ENCODE peak calls at places on chromosomes 4 and X, in six cellular contexts. One of them, this sample, is unnamed.
A peak's percentile ranks its signal among the peaks of the same experiment; 100 is the strongest.

GRCh38 chrX:15576019-15576418 is 24.7 kb downstream of the ACE2 start:
- DNase-seq in endothelial cell of umbilical vein: peak; percentile 46
- DNase-seq in HCT116: no peak
- DNase-seq in stomach: no peak
- DNase-seq in erythroblast: no peak
- DNase-seq in heart left ventricle: no peak
- DNase-seq in this sample: no peak

GRCh38 chr4:24103434-24104168 is 213.8 kb upstream of the PPARGC1A start:
- DNase-seq in endothelial cell of umbilical vein: no peak
- DNase-seq in HCT116: no peak
- DNase-seq in stomach: no peak
- DNase-seq in erythroblast: no peak
- DNase-seq in heart left ventricle: peak; percentile 50
- DNase-seq in this sample: no peak

GRCh38 chrX:1554469-1555210 is 17.7 kb upstream of the P2RY8 start:
- DNase-seq in endothelial cell of umbilical vein: no peak
- DNase-seq in HCT116: no peak
- DNase-seq in stomach: peak; percentile 25
- DNase-seq in erythroblast: no peak
- DNase-seq in heart left ventricle: no peak
- DNase-seq in this sample: no peak

GRCh38 chr4:141643557-141643956 is 7.2 kb downstream of the IL15 start:
- DNase-seq in endothelial cell of umbilical vein: peak; percentile 39
- DNase-seq in HCT116: peak; percentile 23
- DNase-seq in stomach: no peak
- DNase-seq in erythroblast: no peak
- DNase-seq in heart left ventricle: no peak
- DNase-seq in this sample: peak; percentile 36

GRCh38 chr4:109419679-109420078 is 13.9 kb upstream of the SEC24B start:
- DNase-seq in endothelial cell of umbilical vein: no peak
- DNase-seq in HCT116: no peak
- DNase-seq in stomach: no peak
- DNase-seq in erythroblast: no peak
- DNase-seq in heart left ventricle: no peak
- DNase-seq in this sample: no peak

GRCh38 chr4:7546809-7547367 is 112.2 kb upstream of the PSAPL1 start:
- DNase-seq in endothelial cell of umbilical vein: no peak
- DNase-seq in HCT116: no peak
- DNase-seq in stomach: no peak
- DNase-seq in erythroblast: no peak
- DNase-seq in heart left ventricle: no peak
- DNase-seq in this sample: peak; percentile 50

GRCh38 chr4:187236491-187236890 is 512.8 kb upstream of the FAT1 start:
- DNase-seq in endothelial cell of umbilical vein: no peak
- DNase-seq in HCT116: no peak
- DNase-seq in stomach: no peak
- DNase-seq in erythroblast: no peak
- DNase-seq in heart left ventricle: no peak
- DNase-seq in this sample: no peak

GRCh38 chr4:77197361-77197760 is 40.4 kb downstream of the CCNG2 start:
- DNase-seq in endothelial cell of umbilical vein: no peak
- DNase-seq in HCT116: no peak
- DNase-seq in stomach: no peak
- DNase-seq in erythroblast: no peak
- DNase-seq in heart left ventricle: no peak
- DNase-seq in this sample: no peak

GRCh38 chr4:156228706-156229105 is 275.0 kb upstream of the CTSO start:
- DNase-seq in endothelial cell of umbilical vein: no peak
- DNase-seq in HCT116: no peak
- DNase-seq in stomach: no peak
- DNase-seq in erythroblast: no peak
- DNase-seq in heart left ventricle: no peak
- DNase-seq in this sample: no peak

GRCh38 chr4:52837716-52838558 is 24.2 kb upstream of the RASL11B start:
- DNase-seq in endothelial cell of umbilical vein: no peak
- DNase-seq in HCT116: no peak
- DNase-seq in stomach: no peak
- DNase-seq in erythroblast: no peak
- DNase-seq in heart left ventricle: no peak
- DNase-seq in this sample: peak; percentile 50

GRCh38 chr4:46818604-46819003 is 90.4 kb downstream of the COX7B2 start:
- DNase-seq in endothelial cell of umbilical vein: no peak
- DNase-seq in HCT116: no peak
- DNase-seq in stomach: no peak
- DNase-seq in erythroblast: no peak
- DNase-seq in heart left ventricle: no peak
- DNase-seq in this sample: no peak

GRCh38 chr4:33512397-33512796 is 2731.9 kb downstream of the ARAP2 start:
- DNase-seq in endothelial cell of umbilical vein: no peak
- DNase-seq in HCT116: no peak
- DNase-seq in stomach: no peak
- DNase-seq in erythroblast: no peak
- DNase-seq in heart left ventricle: no peak
- DNase-seq in this sample: no peak

GRCh38 chr4:78551420-78552351 is at the start of gene ANXA3:
- DNase-seq in endothelial cell of umbilical vein: peak; percentile 39
- DNase-seq in HCT116: no peak
- DNase-seq in stomach: peak; percentile 74
- DNase-seq in erythroblast: peak; percentile 28
- DNase-seq in heart left ventricle: peak; percentile 60
- DNase-seq in this sample: no peak

GRCh38 chr4:139555705-139556070 is 331 bp downstream of the SETD7 start:
- DNase-seq in endothelial cell of umbilical vein: no peak
- DNase-seq in HCT116: no peak
- DNase-seq in stomach: peak; percentile 45
- DNase-seq in erythroblast: peak; percentile 44
- DNase-seq in heart left ventricle: peak; percentile 67
- DNase-seq in this sample: no peak
- TF ChIP-seq POLR2A in endothelial cell of umbilical vein: peak; percentile 13
- TF ChIP-seq POLR2A in HCT116: no peak
- TF ChIP-seq POLR2A in stomach: no peak
- TF ChIP-seq POLR2A in erythroblast: no peak
- TF ChIP-seq POLR2A in heart left ventricle: no peak
- TF ChIP-seq POLR2A in this sample: no peak

DNA sequence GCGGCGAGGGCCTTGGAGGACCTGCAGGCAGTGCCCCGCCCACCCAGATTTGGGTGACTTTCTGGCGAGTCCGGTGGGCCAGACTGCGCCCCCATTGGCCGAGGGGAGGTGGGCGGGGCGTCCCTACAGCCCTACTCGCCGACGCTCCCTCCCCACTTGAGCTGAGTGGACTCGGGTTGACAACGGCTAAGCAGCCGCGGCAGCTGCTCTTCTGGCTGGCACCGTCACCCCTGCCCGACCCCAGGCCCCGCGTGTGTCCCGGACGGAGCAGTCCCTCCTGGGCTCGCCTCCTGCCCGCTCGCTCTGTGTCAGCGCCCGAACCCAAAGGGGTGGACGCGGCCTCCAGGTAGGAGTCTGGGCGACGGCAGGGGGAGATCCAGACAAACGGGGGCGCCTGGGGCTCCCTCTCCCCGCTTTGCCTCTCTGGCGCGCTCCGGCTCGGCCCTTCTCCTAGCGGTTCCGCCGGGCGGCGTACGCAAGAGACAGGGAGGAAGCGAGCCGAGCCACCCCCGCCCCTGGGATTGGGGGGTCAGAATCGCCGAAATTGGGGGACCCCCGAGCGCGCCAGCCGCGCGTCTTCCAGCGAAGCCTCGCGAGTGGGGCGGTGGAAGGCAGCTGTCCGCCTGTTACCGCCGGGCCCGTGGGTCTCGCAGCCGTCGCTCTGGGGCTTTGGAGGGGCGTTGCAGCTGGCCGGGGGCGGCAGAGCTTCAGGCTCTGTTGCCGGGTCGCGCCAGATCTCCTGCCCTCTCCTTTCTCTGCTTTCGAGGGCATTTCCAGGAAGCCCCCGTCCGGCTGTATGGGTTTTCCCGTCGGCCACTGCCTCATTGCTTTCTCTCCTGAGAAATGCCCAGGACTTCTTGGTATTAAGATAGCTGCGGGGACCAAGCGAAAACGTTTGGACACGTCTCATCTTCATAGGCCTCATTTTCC is 46.3 kb downstream of the STARD8 start:
- DNase-seq in endothelial cell of umbilical vein: peak; percentile 75
- DNase-seq in HCT116: no peak
- DNase-seq in stomach: peak; percentile 56
- DNase-seq in erythroblast: peak; percentile 76
- DNase-seq in heart left ventricle: peak; percentile 89
- DNase-seq in this sample: peak; percentile 57
- TF ChIP-seq POLR2A in endothelial cell of umbilical vein: peak; percentile 67
- TF ChIP-seq POLR2A in HCT116: no peak
- TF ChIP-seq POLR2A in stomach: no peak
- TF ChIP-seq POLR2A in erythroblast: peak; percentile 68
- TF ChIP-seq POLR2A in heart left ventricle: peak; percentile 81
- TF ChIP-seq POLR2A in this sample: peak; percentile 63

GRCh38 chr4:25913056-25913850 is 767 bp upstream of the SMIM20 start:
- DNase-seq in endothelial cell of umbilical vein: peak; percentile 15
- DNase-seq in HCT116: no peak
- DNase-seq in stomach: peak; percentile 31
- DNase-seq in erythroblast: no peak
- DNase-seq in heart left ventricle: peak; percentile 66
- DNase-seq in this sample: no peak

GRCh38 chr4:25914670-25915358 is 794 bp downstream of the SMIM20 start:
- DNase-seq in endothelial cell of umbilical vein: no peak
- DNase-seq in HCT116: no peak
- DNase-seq in stomach: no peak
- DNase-seq in erythroblast: no peak
- DNase-seq in heart left ventricle: no peak
- DNase-seq in this sample: no peak

GRCh38 chr4:25911356-25911755 is 2.7 kb upstream of the SMIM20 start:
- DNase-seq in endothelial cell of umbilical vein: no peak
- DNase-seq in HCT116: no peak
- DNase-seq in stomach: no peak
- DNase-seq in erythroblast: no peak
- DNase-seq in heart left ventricle: no peak
- DNase-seq in this sample: no peak

GRCh38 chr4:25915359-25915716 is 1.3 kb downstream of the SMIM20 start:
- DNase-seq in endothelial cell of umbilical vein: no peak
- DNase-seq in HCT116: no peak
- DNase-seq in stomach: no peak
- DNase-seq in erythroblast: no peak
- DNase-seq in heart left ventricle: peak; percentile 39
- DNase-seq in this sample: no peak

DNA sequence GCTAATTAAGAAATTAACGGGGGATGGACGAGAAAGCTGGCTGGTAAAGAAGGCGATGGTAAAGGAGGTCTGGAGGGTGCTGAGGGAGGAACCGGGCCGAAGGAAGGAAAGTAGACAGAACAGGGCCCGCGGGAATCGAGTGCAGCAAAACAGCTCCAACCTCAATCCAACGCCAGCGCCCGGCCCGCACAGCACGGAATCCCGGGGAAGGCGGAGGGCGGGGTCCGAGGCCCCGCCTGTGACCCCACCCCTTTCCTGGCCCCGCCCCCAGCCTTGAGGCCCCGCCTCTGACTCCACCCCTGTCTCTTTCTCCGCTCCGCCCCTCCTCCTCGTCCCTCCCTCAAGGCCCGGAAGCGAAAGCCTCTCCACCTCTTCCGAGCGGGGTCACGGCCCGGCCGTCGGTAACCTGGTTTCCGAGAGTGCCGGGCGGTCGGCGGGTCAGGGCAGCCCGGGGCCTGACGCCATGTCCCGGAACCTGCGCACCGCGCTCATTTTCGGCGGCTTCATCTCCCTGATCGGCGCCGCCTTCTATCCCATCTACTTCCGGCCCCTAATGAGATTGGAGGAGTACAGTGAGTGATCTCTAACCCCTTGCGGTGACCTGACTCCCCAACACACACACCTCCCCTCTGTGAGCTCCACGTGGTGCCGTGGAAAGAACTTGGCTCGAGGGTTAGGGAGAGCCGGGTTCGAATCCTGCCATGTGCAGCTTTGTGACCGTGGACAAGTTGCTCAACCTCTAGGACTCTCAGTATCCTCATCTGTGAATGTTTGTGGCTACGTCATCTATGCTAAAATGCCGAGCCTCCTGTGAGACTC is at the start of gene SMIM20:
- DNase-seq in endothelial cell of umbilical vein: peak; percentile 78
- DNase-seq in HCT116: peak; percentile 78
- DNase-seq in stomach: peak; percentile 92
- DNase-seq in erythroblast: peak; percentile 94
- DNase-seq in heart left ventricle: peak; percentile 94
- DNase-seq in this sample: peak; percentile 74
- TF ChIP-seq POLR2A in endothelial cell of umbilical vein: peak; percentile 85
- TF ChIP-seq POLR2A in HCT116: peak; percentile 52
- TF ChIP-seq POLR2A in stomach: no peak
- TF ChIP-seq POLR2A in erythroblast: peak; percentile 72
- TF ChIP-seq POLR2A in heart left ventricle: peak; percentile 69
- TF ChIP-seq POLR2A in this sample: peak; percentile 38

GRCh38 chr4:69832326-69833030 is 27.5 kb downstream of the SULT1E1 start:
- DNase-seq in endothelial cell of umbilical vein: no peak
- DNase-seq in HCT116: no peak
- DNase-seq in stomach: peak; percentile 58
- DNase-seq in erythroblast: peak; percentile 58
- DNase-seq in heart left ventricle: no peak
- DNase-seq in this sample: no peak

GRCh38 chr4:69831270-69831627 is 28.7 kb downstream of the SULT1E1 start:
- DNase-seq in endothelial cell of umbilical vein: no peak
- DNase-seq in HCT116: no peak
- DNase-seq in stomach: no peak
- DNase-seq in erythroblast: no peak
- DNase-seq in heart left ventricle: no peak
- DNase-seq in this sample: no peak

GRCh38 chr4:69830529-69831269 is 29.2 kb downstream of the SULT1E1 start:
- DNase-seq in endothelial cell of umbilical vein: peak; percentile 64
- DNase-seq in HCT116: no peak
- DNase-seq in stomach: peak; percentile 47
- DNase-seq in erythroblast: peak; percentile 7
- DNase-seq in heart left ventricle: no peak
- DNase-seq in this sample: no peak

GRCh38 chr4:69833251-69833650 is 26.7 kb downstream of the SULT1E1 start:
- DNase-seq in endothelial cell of umbilical vein: no peak
- DNase-seq in HCT116: no peak
- DNase-seq in stomach: no peak
- DNase-seq in erythroblast: no peak
- DNase-seq in heart left ventricle: no peak
- DNase-seq in this sample: no peak

GRCh38 chr4:69831646-69832325 is 28.2 kb downstream of the SULT1E1 start:
- DNase-seq in endothelial cell of umbilical vein: no peak
- DNase-seq in HCT116: no peak
- DNase-seq in stomach: no peak
- DNase-seq in erythroblast: peak; percentile 35
- DNase-seq in heart left ventricle: peak; percentile 31
- DNase-seq in this sample: no peak
- TF ChIP-seq POLR2A in endothelial cell of umbilical vein: no peak
- TF ChIP-seq POLR2A in HCT116: no peak
- TF ChIP-seq POLR2A in stomach: no peak
- TF ChIP-seq POLR2A in erythroblast: no peak
- TF ChIP-seq POLR2A in heart left ventricle: no peak
- TF ChIP-seq POLR2A in this sample: no peak

DNA sequence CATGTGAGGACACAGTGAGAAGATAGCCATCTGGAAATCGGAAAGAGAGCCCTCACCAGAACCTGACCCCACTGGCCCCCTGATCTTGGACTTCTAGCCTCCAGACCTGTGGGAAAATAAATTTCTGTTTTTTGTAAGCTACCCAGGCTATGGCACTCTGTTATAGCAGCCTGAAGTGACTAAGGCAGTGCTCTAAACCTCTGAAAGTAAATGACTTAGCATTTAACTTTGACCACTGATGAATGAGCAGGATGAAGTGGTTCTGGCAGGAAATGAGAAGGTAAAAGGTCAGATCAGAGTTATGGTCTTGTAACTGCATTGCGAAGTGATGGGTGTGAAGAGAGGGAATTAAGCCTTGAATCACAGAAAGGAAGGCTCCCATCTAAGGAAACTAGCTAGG is 17.0 kb downstream of the GPAT3 start:
- DNase-seq in endothelial cell of umbilical vein: peak; percentile 44
- DNase-seq in HCT116: no peak
- DNase-seq in stomach: no peak
- DNase-seq in erythroblast: peak; percentile 15
- DNase-seq in heart left ventricle: no peak
- DNase-seq in this sample: no peak
- TF ChIP-seq POLR2A in endothelial cell of umbilical vein: no peak
- TF ChIP-seq POLR2A in HCT116: no peak
- TF ChIP-seq POLR2A in stomach: no peak
- TF ChIP-seq POLR2A in erythroblast: no peak
- TF ChIP-seq POLR2A in heart left ventricle: no peak
- TF ChIP-seq POLR2A in this sample: no peak